ENCODE peak calls at places on chromosomes 1 and 21, in four cellular contexts. Y, C, N and K are unnamed samples.

GRCh38 chr1:86500731-86501130 is 32.0 kb downstream of the CLCA1 start:
- DNase-seq in Y (no peak), C (no peak), N (no peak), K (no peak)

GRCh38 chr1:12019858-12020509 is 686 bp downstream of the MIIP start:
- DNase-seq in Y (no peak), C (peak), N (no peak), K (no peak)

GRCh38 chr21:46210378-46211136 is 18.0 kb downstream of the LSS start:
- DNase-seq in Y (peak), C (no peak), N (no peak), K (no peak)

GRCh38 chr1:147771216-147772125 is 11.1 kb upstream of the GJA5 start:
- DNase-seq in Y (no peak), C (peak), N (no peak), K (peak)

GRCh38 chr1:1329304-1330210 is 1.5 kb upstream of the TAS1R3 start:
- DNase-seq in Y (no peak), C (no peak), N (no peak), K (no peak)

GRCh38 chr1:90706437-90707362 is 10.4 kb downstream of the BARHL2 start:
- DNase-seq in Y (no peak), C (no peak), N (no peak), K (no peak)

GRCh38 chr1:172566196-172566997 is 33.4 kb downstream of the SUCO start:
- DNase-seq in Y (no peak), C (no peak), N (no peak), K (no peak)

GRCh38 chr1:247421074-247421473 is 5.1 kb downstream of the NLRP3 start:
- DNase-seq in Y (no peak), C (no peak), N (no peak), K (no peak)

GRCh38 chr1:9628541-9629444 is 22.7 kb upstream of the PIK3CD start:
- DNase-seq in Y (no peak), C (no peak), N (no peak), K (peak)

GRCh38 chr1:77031101-77031662 is 163.9 kb downstream of the ST6GALNAC5 start:
- DNase-seq in Y (no peak), C (no peak), N (peak), K (no peak)

GRCh38 chr1:215923129-215923824 is 356.2 kb downstream of the KCTD3 start:
- DNase-seq in Y (no peak), C (no peak), N (no peak), K (no peak)

GRCh38 chr1:151311589-151312331 is 15.5 kb downstream of the PI4KB start:
- DNase-seq in Y (peak), C (peak), N (peak), K (no peak)

GRCh38 chr1:3881191-3881475 is 18.9 kb downstream of the C1orf174 start:
- DNase-seq in Y (peak), C (no peak), N (no peak), K (no peak)

GRCh38 chr1:43221256-43221778 is 48.5 kb upstream of the TMEM125 start:
- DNase-seq in Y (no peak), C (no peak), N (no peak), K (no peak)

GRCh38 chr1:41393993-41394392 is 32.8 kb downstream of the FOXO6 start:
- DNase-seq in Y (no peak), C (no peak), N (no peak), K (no peak)

GRCh38 chr1:198018529-198018928 is 101.4 kb downstream of the LHX9 start:
- DNase-seq in Y (no peak), C (no peak), N (peak), K (no peak)

GRCh38 chr1:95226781-95227660 is 7.0 kb upstream of the RWDD3 start:
- DNase-seq in Y (no peak), C (no peak), N (no peak), K (no peak)

GRCh38 chr21:45277101-45278045 is 10.3 kb downstream of the POFUT2 start:
- DNase-seq in Y (peak), C (no peak), N (no peak), K (no peak)

GRCh38 chr1:2820731-2821372 is 19.4 kb upstream of the TTC34 start:
- DNase-seq in Y (no peak), C (no peak), N (no peak), K (peak)

GRCh38 chr1:62951441-62951840 is 167.5 kb downstream of the ATG4C start:
- DNase-seq in Y (no peak), C (no peak), N (no peak), K (no peak)

GRCh38 chr1:215526147-215526845 is 40.8 kb upstream of the KCTD3 start:
- DNase-seq in Y (no peak), C (no peak), N (no peak), K (no peak)

GRCh38 chr1:160911441-160911840 is 26.5 kb upstream of the ITLN1 start:
- DNase-seq in Y (no peak), C (no peak), N (no peak), K (no peak)

GRCh38 chr1:190170321-190170720 is 307.3 kb downstream of the BRINP3 start:
- DNase-seq in Y (no peak), C (no peak), N (no peak), K (no peak)

GRCh38 chr1:18923721-18924610 is 21.6 kb upstream of the ALDH4A1 start:
- DNase-seq in Y (no peak), C (peak), N (no peak), K (peak)

GRCh38 chr1:55443175-55443933 is 228.2 kb upstream of the USP24 start:
- DNase-seq in Y (peak), C (peak), N (peak), K (peak)

GRCh38 chr1:200486634-200487033 is 76.8 kb upstream of the ZNF281 start:
- DNase-seq in Y (no peak), C (no peak), N (no peak), K (no peak)

GRCh38 chr1:8127201-8127641 is 101.1 kb upstream of the ERRFI1 start:
- DNase-seq in Y (no peak), C (no peak), N (no peak), K (no peak)

GRCh38 chr21:44521301-44521927 is 18.6 kb downstream of the KRTAP10-1 start:
- DNase-seq in Y (peak), C (peak), N (no peak), K (no peak)

GRCh38 chr1:220879090-220879508 is at the start of gene HLX:
- DNase-seq in Y (peak), C (peak), N (peak), K (peak)

GRCh38 chr1:38235705-38236104 is 189.1 kb upstream of the POU3F1 start:
- DNase-seq in Y (no peak), C (no peak), N (peak), K (no peak)

GRCh38 chr1:236142358-236143103 is at the start of gene GPR137B:
- DNase-seq in Y (peak), C (peak), N (no peak), K (no peak)

GRCh38 chr1:217919683-217920502 is 288.7 kb downstream of the SPATA17 start:
- DNase-seq in Y (no peak), C (no peak), N (no peak), K (no peak)

GRCh38 chr1:57860333-57860732 is 436.5 kb upstream of the DAB1 start:
- DNase-seq in Y (no peak), C (no peak), N (no peak), K (no peak)

GRCh38 chr1:100279954-100280682 is 14.1 kb downstream of the RTCA start:
- DNase-seq in Y (no peak), C (no peak), N (no peak), K (no peak)

GRCh38 chr1:107394301-107394700 is 253.5 kb downstream of the NTNG1 start:
- DNase-seq in Y (no peak), C (no peak), N (no peak), K (no peak)

GRCh38 chr1:3423245-3423829 is 31.1 kb upstream of the ARHGEF16 start:
- DNase-seq in Y (peak), C (peak), N (no peak), K (peak)

GRCh38 chr1:119924948-119925898 is 28.9 kb upstream of the ADAM30 start:
- DNase-seq in Y (no peak), C (no peak), N (no peak), K (no peak)